ENCODE peak calls at places on chromosomes 16 and 17, in seven cellular contexts. D is glutamatergic neuron, F is tibial artery, G is esophagus squamous epithelium, H is cardiac fibroblast, S is nephron progenitor cell, I is WTC11. J is an unnamed sample.

GRCh38 chr17:79215631-79216030 is 141.0 kb downstream of the ENGASE start:
- DNase-seq in D (no peak), F (no peak), G (no peak), H (no peak), S (no peak), I (no peak), J (no peak)

GRCh38 chr16:3295209-3295608 is 10.0 kb downstream of the TIGD7 start:
- DNase-seq in D (no peak), F (no peak), G (no peak), H (no peak), S (no peak), I (no peak), J (no peak)

GRCh38 chr17:45435481-45435880 is 2.8 kb upstream of the ARHGAP27 start:
- DNase-seq in D (no peak), F (no peak), G (no peak), H (no peak), S (no peak), I (no peak), J (no peak)

GRCh38 chr17:33749171-33749570 is 456.1 kb upstream of the ASIC2 start:
- DNase-seq in D (no peak), F (no peak), G (no peak), H (no peak), S (no peak), I (no peak), J (no peak)

GRCh38 chr17:55606431-55606830 is 95.2 kb upstream of the SMIM36 start:
- DNase-seq in D (no peak), F (no peak), G (no peak), H (no peak), S (no peak), I (no peak), J (no peak)

GRCh38 chr17:1179635-1180433 is at the start of gene ABR:
- DNase-seq in D (peak), F (no peak), G (no peak), H (peak), S (peak), I (peak), J (no peak)

GRCh38 chr17:8151641-8152111 is 528 bp downstream of the PER1 start:
- DNase-seq in D (peak), F (peak), G (no peak), H (peak), S (peak), I (no peak), J (peak)

GRCh38 chr16:3065069-3065741 is at the start of gene IL32:
- DNase-seq in D (no peak), F (peak), G (no peak), H (peak), S (no peak), I (no peak), J (peak)

GRCh38 chr16:2776500-2777139 is 460 bp downstream of the ELOB start:
- DNase-seq in D (peak), F (no peak), G (no peak), H (no peak), S (no peak), I (peak), J (no peak)

GRCh38 chr17:8924595-8924994 is 40.9 kb downstream of the PIK3R5 start:
- DNase-seq in D (no peak), F (no peak), G (no peak), H (no peak), S (no peak), I (no peak), J (no peak)

GRCh38 chr17:4045477-4045876 is 81.2 kb upstream of the ATP2A3 start:
- DNase-seq in D (no peak), F (no peak), G (no peak), H (no peak), S (no peak), I (no peak), J (no peak)

GRCh38 chr17:69945698-69946185 is 129.3 kb upstream of the KCNJ16 start:
- DNase-seq in D (no peak), F (no peak), G (no peak), H (no peak), S (no peak), I (no peak), J (no peak)

GRCh38 chr17:15883617-15884111 is 61.3 kb upstream of the ADORA2B start:
- DNase-seq in D (no peak), F (no peak), G (no peak), H (peak), S (no peak), I (no peak), J (no peak)

GRCh38 chr17:31390426-31390747 is 1.1 kb upstream of the RAB11FIP4 start:
- DNase-seq in D (no peak), F (no peak), G (no peak), H (no peak), S (no peak), I (no peak), J (no peak)

GRCh38 chr16:86357950-86358349 is 152.4 kb upstream of the FOXF1 start:
- DNase-seq in D (no peak), F (no peak), G (no peak), H (no peak), S (no peak), I (no peak), J (no peak)

GRCh38 chr16:3570420-3571062 is 6.7 kb downstream of the NLRC3 start:
- DNase-seq in D (no peak), F (no peak), G (no peak), H (no peak), S (no peak), I (no peak), J (no peak)

GRCh38 chr16:14472357-14472756 is 157.7 kb downstream of the PARN start:
- DNase-seq in D (no peak), F (no peak), G (no peak), H (no peak), S (no peak), I (no peak), J (no peak)

GRCh38 chr17:66665194-66665593 is 169.7 kb upstream of the CACNG5 start:
- DNase-seq in D (no peak), F (no peak), G (no peak), H (no peak), S (no peak), I (no peak), J (no peak)

GRCh38 chr16:89314357-89314756 is 96.9 kb downstream of the ZNF778 start:
- DNase-seq in D (no peak), F (no peak), G (no peak), H (no peak), S (no peak), I (no peak), J (no peak)

GRCh38 chr16:84484579-84485254 is 19.7 kb downstream of the MEAK7 start:
- DNase-seq in D (peak), F (peak), G (no peak), H (peak), S (peak), I (peak), J (peak)

GRCh38 chr16:55655709-55656694 is at the start of gene SLC6A2:
- DNase-seq in D (peak), F (no peak), G (no peak), H (peak), S (peak), I (peak), J (no peak)

GRCh38 chr17:64064331-64064730 is 43.9 kb upstream of the ICAM2 start:
- DNase-seq in D (no peak), F (no peak), G (no peak), H (no peak), S (no peak), I (no peak), J (peak)

GRCh38 chr16:50263940-50264929 is 2.1 kb upstream of the ADCY7 start:
- DNase-seq in D (no peak), F (no peak), G (no peak), H (peak), S (no peak), I (no peak), J (no peak)

GRCh38 chr16:65120811-65121721 is 797 bp downstream of the CDH11 start:
- DNase-seq in D (peak), F (peak), G (no peak), H (peak), S (peak), I (peak), J (no peak)

GRCh38 chr16:11431915-11432465 is 86.7 kb downstream of the RMI2 start:
- DNase-seq in D (no peak), F (no peak), G (no peak), H (peak), S (no peak), I (no peak), J (no peak)

GRCh38 chr17:60577147-60577925 is 22.7 kb upstream of the PPM1D start:
- DNase-seq in D (no peak), F (peak), G (no peak), H (peak), S (no peak), I (no peak), J (no peak)

GRCh38 chr17:51947160-51947559 is 211.4 kb downstream of the CA10 start:
- DNase-seq in D (no peak), F (no peak), G (no peak), H (no peak), S (no peak), I (no peak), J (no peak)

GRCh38 chr17:17926036-17926435 is 46.2 kb downstream of the TOM1L2 start:
- DNase-seq in D (no peak), F (no peak), G (no peak), H (no peak), S (no peak), I (no peak), J (no peak)

GRCh38 chr16:17970816-17971291 is 365.7 kb downstream of the NPIPA8 start:
- DNase-seq in D (no peak), F (peak), G (no peak), H (no peak), S (no peak), I (no peak), J (no peak)

GRCh38 chr16:68370221-68370920 is 59.6 kb downstream of the PRMT7 start:
- DNase-seq in D (no peak), F (no peak), G (no peak), H (no peak), S (no peak), I (no peak), J (no peak)

GRCh38 chr16:25066426-25066746 is 45.2 kb upstream of the LCMT1 start:
- DNase-seq in D (no peak), F (no peak), G (no peak), H (no peak), S (no peak), I (no peak), J (no peak)

DNA sequence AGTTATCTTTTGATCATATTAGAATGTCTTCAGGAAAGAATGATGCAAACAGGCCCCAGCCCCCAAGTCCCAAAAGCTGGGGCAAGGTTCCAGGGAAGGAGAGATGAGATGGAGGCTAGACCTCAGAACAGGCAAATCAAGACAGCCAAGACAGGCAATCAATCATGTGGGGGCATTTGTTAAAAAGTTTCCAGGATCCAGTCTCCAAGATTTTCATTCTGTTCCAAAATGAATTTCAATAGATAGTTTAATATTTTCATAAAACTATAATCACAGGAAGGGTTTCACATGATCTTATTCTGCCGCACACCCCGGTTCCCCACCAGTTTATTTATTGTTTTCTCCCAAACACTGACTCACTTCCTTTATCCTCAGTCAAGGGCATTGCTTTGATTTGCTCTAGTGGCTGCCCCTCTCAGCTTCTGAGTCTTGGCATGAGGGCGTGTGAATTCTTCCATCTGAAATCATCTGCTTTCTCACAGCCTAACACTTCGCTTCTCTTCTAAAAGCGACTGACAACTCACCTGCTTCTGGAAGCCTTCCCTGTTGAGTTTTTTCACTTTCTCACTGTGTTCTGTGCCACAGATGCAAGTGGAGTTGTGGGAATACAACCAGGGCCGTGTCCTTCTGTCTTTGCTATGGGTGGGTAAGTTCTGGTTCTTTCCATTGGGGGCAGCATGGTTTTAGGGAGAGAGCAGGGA is 12.2 kb upstream of the TERF2 start:
- DNase-seq in D (peak), F (peak), G (no peak), H (peak), S (peak), I (peak), J (no peak)
- TF ChIP-seq CTCF in D (peak), F (peak), G (peak), H (peak), S (peak), I (peak), J (peak)

DNA sequence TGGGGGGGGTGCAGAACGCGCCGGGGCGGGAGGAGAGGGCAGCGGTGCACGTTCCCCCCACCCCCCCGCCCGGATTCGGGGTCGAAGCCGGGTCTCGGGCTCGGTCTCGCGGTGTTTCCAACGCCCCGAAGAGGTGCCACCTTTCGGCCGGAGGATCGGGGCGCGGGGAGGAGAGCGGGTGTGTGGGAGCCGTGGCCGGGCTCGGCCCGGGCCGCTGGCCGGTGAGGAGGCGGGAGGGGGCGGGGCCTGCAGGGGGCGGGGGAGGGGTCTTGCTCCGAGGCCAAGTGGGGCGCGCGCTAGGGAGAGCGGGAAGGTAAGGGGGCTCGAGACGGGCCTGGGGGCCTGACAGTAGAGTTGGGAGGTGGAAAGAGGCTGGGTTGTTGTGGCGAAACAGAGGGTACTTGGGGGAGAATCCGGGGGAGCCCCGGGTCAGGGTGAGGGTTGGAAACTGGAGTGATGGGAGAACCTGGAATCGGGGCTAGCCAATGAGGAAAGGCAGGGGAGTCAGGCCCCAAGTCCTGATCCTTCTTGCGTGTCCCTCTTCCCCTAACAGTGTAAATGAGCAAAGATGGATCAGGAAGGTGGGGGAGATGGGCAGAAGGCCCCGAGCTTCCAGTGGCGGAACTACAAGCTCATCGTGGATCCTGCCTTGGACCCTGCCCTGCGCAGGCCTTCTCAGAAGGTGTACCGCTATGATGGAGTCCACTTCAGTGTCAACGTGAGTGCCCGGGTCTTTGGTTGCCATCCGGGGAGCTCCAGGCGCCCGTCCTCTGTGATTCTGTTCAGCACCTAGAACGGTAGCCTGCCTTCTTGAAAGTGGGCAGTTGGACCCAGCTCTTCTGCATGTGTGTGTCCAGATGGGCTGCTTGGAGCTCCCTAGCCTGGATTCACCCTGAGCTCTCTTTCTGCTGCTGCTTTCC is 870 bp downstream of the SETD1A start:
- DNase-seq in D (peak), F (peak), G (no peak), H (peak), S (no peak), I (peak), J (no peak)
- TF ChIP-seq CTCF in D (no peak), F (no peak), G (no peak), H (no peak), S (no peak), I (no peak), J (no peak)

GRCh38 chr17:76383645-76384221 is 676 bp upstream of the SPHK1 start:
- DNase-seq in D (peak), F (no peak), G (no peak), H (peak), S (peak), I (peak), J (no peak)
- TF ChIP-seq CTCF in D (peak), F (peak), G (no peak), H (peak), S (peak), I (no peak), J (peak)

GRCh38 chr17:49498037-49498615 is 3.0 kb downstream of the NGFR start:
- DNase-seq in D (no peak), F (no peak), G (no peak), H (no peak), S (no peak), I (no peak), J (no peak)
- TF ChIP-seq CTCF in D (peak), F (no peak), G (no peak), H (no peak), S (peak), I (no peak), J (no peak)

GRCh38 chr17:42130310-42130936 is 7.8 kb downstream of the HSPB9 start:
- DNase-seq in D (no peak), F (no peak), G (no peak), H (no peak), S (no peak), I (no peak), J (no peak)
- TF ChIP-seq CTCF in D (no peak), F (no peak), G (no peak), H (no peak), S (no peak), I (no peak), J (no peak)

DNA sequence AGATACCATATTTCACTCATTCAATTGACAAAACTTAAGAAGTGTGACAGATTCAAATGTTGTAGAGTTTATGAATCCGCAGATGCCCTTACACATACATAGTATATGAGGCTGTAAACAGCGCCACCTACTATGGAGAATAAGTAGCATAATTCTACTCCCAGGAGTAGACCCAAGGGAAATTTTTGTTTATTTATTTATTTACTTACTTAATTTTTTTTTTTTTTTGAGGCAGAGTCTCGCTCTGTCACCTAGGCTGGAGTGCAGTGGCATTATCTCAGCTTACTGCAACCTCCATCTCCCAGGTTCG is 35.5 kb downstream of the GAN start:
- DNase-seq in D (no peak), F (no peak), G (no peak), H (peak), S (no peak), I (no peak), J (no peak)
- TF ChIP-seq CTCF in D (no peak), F (no peak), G (peak), H (peak), S (no peak), I (no peak), J (no peak)

J was measured in right lobe of liver.